ENCODE peak calls at places on chromosomes 6 and 20, in ten cellular contexts. I is activated CD8-positive, alpha-beta memory T cell treated with anti-CD3 and anti-CD28 coated beads for 1 hour; O is NCI-H345; M is astrocyte of the cerebellum; U is Caki2; Z is neuronal stem cell; Y is neural progenitor cell; C is ELR; F is stimulated activated CD4-positive, alpha-beta T cell treated with anti-CD3 and anti-CD28 coated beads, Interleukin-2, amount 100 ng/mL, for 24 hours; B is body of pancreas. E is an unnamed sample.

GRCh38 chr6:21595265-21595950 is 1.9 kb downstream of the SOX4 start:
- DNase-seq in I (peak; percentile 2), O (peak; percentile 20), M (no peak), U (peak; percentile 58), Z (no peak), Y (peak; percentile 41), C (peak; percentile 26), F (peak; percentile 22), B (peak; percentile 61), E (no peak)

GRCh38 chr6:16600701-16601100 is 160.6 kb downstream of the ATXN1 start:
- DNase-seq in I (no peak), O (no peak), M (no peak), U (no peak), Z (no peak), Y (no peak), C (no peak), F (no peak), B (no peak), E (no peak)

GRCh38 chr6:137872071-137872470 is 5.0 kb downstream of the TNFAIP3 start:
- DNase-seq in I (no peak), O (no peak), M (no peak), U (no peak), Z (no peak), Y (no peak), C (peak; percentile 46), F (no peak), B (no peak), E (no peak)

GRCh38 chr6:158488065-158488464 is 71.8 kb upstream of the TMEM181 start:
- DNase-seq in I (no peak), O (no peak), M (peak; percentile 92), U (peak; percentile 54), Z (no peak), Y (no peak), C (peak; percentile 97), F (no peak), B (no peak), E (peak; percentile 92)

GRCh38 chr6:94049001-94049400 is 629.6 kb upstream of the EPHA7 start:
- DNase-seq in I (no peak), O (no peak), M (no peak), U (no peak), Z (no peak), Y (no peak), C (no peak), F (no peak), B (no peak), E (no peak)

GRCh38 chr6:78910611-78911134 is 43.3 kb downstream of the IRAK1BP1 start:
- DNase-seq in I (no peak), O (no peak), M (no peak), U (no peak), Z (peak; percentile 9), Y (peak; percentile 78), C (no peak), F (peak; percentile 49), B (no peak), E (no peak)

GRCh38 chr6:33192671-33193602 is 670 bp upstream of the COL11A2 start:
- DNase-seq in I (peak; percentile 30), O (peak; percentile 14), M (no peak), U (no peak), Z (no peak), Y (peak; percentile 46), C (no peak), F (peak; percentile 45), B (peak; percentile 46), E (no peak)

GRCh38 chr6:24078200-24078599 is 47.8 kb upstream of the NRSN1 start:
- DNase-seq in I (no peak), O (no peak), M (peak; percentile 20), U (no peak), Z (no peak), Y (no peak), C (no peak), F (no peak), B (no peak), E (no peak)

GRCh38 chr20:20664795-20665194 is 47.6 kb downstream of the RALGAPA2 start:
- DNase-seq in I (no peak), O (peak; percentile 55), M (peak; percentile 4), U (peak; percentile 28), Z (peak; percentile 12), Y (peak; percentile 53), C (peak; percentile 25), F (no peak), B (no peak), E (peak; percentile 6)

GRCh38 chr6:75546401-75546800 is 52.8 kb upstream of the FILIP1 start:
- DNase-seq in I (no peak), O (no peak), M (peak; percentile 12), U (no peak), Z (no peak), Y (peak; percentile 13), C (peak; percentile 30), F (no peak), B (no peak), E (no peak)

GRCh38 chr6:11971154-11971553 is 41.0 kb upstream of the HIVEP1 start:
- DNase-seq in I (no peak), O (no peak), M (peak; percentile 73), U (no peak), Z (no peak), Y (no peak), C (peak; percentile 80), F (no peak), B (no peak), E (peak; percentile 45)

GRCh38 chr6:33288942-33289783 is at the start of the genes PFDN6 and WDR46:
- DNase-seq in I (peak; percentile 60), O (peak; percentile 91), M (peak; percentile 76), U (peak; percentile 94), Z (peak; percentile 78), Y (peak; percentile 90), C (peak; percentile 95), F (peak; percentile 75), B (peak; percentile 78), E (peak; percentile 74)

GRCh38 chr6:3871511-3871910 is 22.3 kb downstream of the FAM50B start:
- DNase-seq in I (no peak), O (no peak), M (no peak), U (no peak), Z (no peak), Y (no peak), C (no peak), F (no peak), B (peak; percentile 1), E (no peak)

GRCh38 chr20:23362392-23363256 is 642 bp downstream of the GZF1 start:
- DNase-seq in I (no peak), O (peak; percentile 21), M (no peak), U (no peak), Z (no peak), Y (peak; percentile 73), C (peak; percentile 50), F (peak; percentile 19), B (peak; percentile 55), E (peak; percentile 4)

GRCh38 chr20:24738981-24739633 is 210.0 kb upstream of the CST7 start:
- DNase-seq in I (no peak), O (no peak), M (no peak), U (no peak), Z (no peak), Y (no peak), C (no peak), F (no peak), B (no peak), E (no peak)

GRCh38 chr6:161301338-161301737 is 27.5 kb upstream of the AGPAT4 start:
- DNase-seq in I (no peak), O (no peak), M (no peak), U (no peak), Z (no peak), Y (no peak), C (peak; percentile 41), F (no peak), B (no peak), E (peak; percentile 48)

GRCh38 chr6:42748241-42748898 is 2.5 kb upstream of the TBCC start:
- DNase-seq in I (no peak), O (no peak), M (no peak), U (no peak), Z (no peak), Y (no peak), C (no peak), F (no peak), B (no peak), E (no peak)

GRCh38 chr20:62196286-62196685 is 13.5 kb downstream of the MTG2 start:
- DNase-seq in I (no peak), O (no peak), M (no peak), U (no peak), Z (no peak), Y (no peak), C (no peak), F (no peak), B (no peak), E (no peak)

GRCh38 chr6:28657367-28657755 is 131.7 kb downstream of the GPX5 start:
- DNase-seq in I (no peak), O (no peak), M (no peak), U (no peak), Z (no peak), Y (no peak), C (peak; percentile 11), F (no peak), B (no peak), E (no peak)

GRCh38 chr6:147904416-147904815 is 395.9 kb downstream of the SAMD5 start:
- DNase-seq in I (no peak), O (no peak), M (no peak), U (no peak), Z (no peak), Y (no peak), C (no peak), F (no peak), B (no peak), E (no peak)

GRCh38 chr20:4371623-4372246 is 350.0 kb upstream of the PRND start:
- DNase-seq in I (no peak), O (no peak), M (no peak), U (no peak), Z (no peak), Y (no peak), C (no peak), F (no peak), B (no peak), E (no peak)

GRCh38 chr6:82363368-82364086 is at the start of gene TPBG:
- DNase-seq in I (no peak), O (peak; percentile 81), M (peak; percentile 54), U (peak; percentile 90), Z (peak; percentile 81), Y (peak; percentile 94), C (peak; percentile 84), F (peak; percentile 22), B (peak; percentile 54), E (peak; percentile 72)

GRCh38 chr20:872855-873520 is 39.5 kb downstream of the FAM110A start:
- DNase-seq in I (no peak), O (no peak), M (no peak), U (no peak), Z (no peak), Y (peak; percentile 73), C (no peak), F (no peak), B (no peak), E (no peak)

GRCh38 chr20:39880890-39881289 is 808.1 kb downstream of the MAFB start:
- DNase-seq in I (no peak), O (peak; percentile 37), M (no peak), U (no peak), Z (no peak), Y (no peak), C (peak; percentile 55), F (no peak), B (no peak), E (peak; percentile 41)

GRCh38 chr20:62165762-62166399 is 16.9 kb upstream of the MTG2 start:
- DNase-seq in I (no peak), O (no peak), M (no peak), U (no peak), Z (no peak), Y (no peak), C (no peak), F (no peak), B (no peak), E (no peak)

GRCh38 chr6:44078795-44079671 is 48.2 kb downstream of the MRPL14 start:
- DNase-seq in I (peak; percentile 35), O (no peak), M (peak; percentile 49), U (peak; percentile 84), Z (peak; percentile 82), Y (peak; percentile 81), C (peak; percentile 80), F (peak; percentile 67), B (peak; percentile 83), E (peak; percentile 57)

GRCh38 chr20:24648919-24649318 is 179.5 kb downstream of the SYNDIG1 start:
- DNase-seq in I (no peak), O (no peak), M (no peak), U (no peak), Z (no peak), Y (no peak), C (no peak), F (no peak), B (no peak), E (peak; percentile 14)

GRCh38 chr6:56992703-56993102 is 37.8 kb downstream of the BEND6 start:
- DNase-seq in I (no peak), O (no peak), M (no peak), U (no peak), Z (no peak), Y (no peak), C (no peak), F (no peak), B (no peak), E (no peak)